ENCODE peak calls at places on chromosome 5, in six cellular contexts. E is naive B cell; Q is GM10248; M is stimulated activated CD8-positive, alpha-beta memory T cell treated with anti-CD3 and anti-CD28 coated beads, Interleukin-2, amount 100 ng/mL, for 48 hours; P is NCI-H2171; V is fibroblast of the aortic adventitia. O is an unnamed sample.

GRCh38 chr5:1002836-1003235 is 5.8 kb upstream of the NKD2 start:
- DNase-seq in E (no peak), M (no peak), P (no peak), Q (no peak), V (no peak), O (no peak)

GRCh38 chr5:172543484-172544298 is 89.4 kb upstream of the SH3PXD2B start:
- DNase-seq in Q (no peak), V (no peak), M (no peak), P (no peak), E (no peak), O (no peak)

GRCh38 chr5:151139015-151139414 is 18.6 kb downstream of the ANXA6 start:
- DNase-seq in V (no peak), Q (no peak), E (no peak), P (no peak), M (no peak), O (no peak)

GRCh38 chr5:75667586-75667985 is 49.7 kb downstream of the POC5 start:
- DNase-seq in V (no peak), Q (no peak), P (no peak), M (no peak), E (no peak), O (no peak)

GRCh38 chr5:117486879-117487391 is 912.3 kb upstream of the SEMA6A start:
- DNase-seq in Q (no peak), P (peak; percentile 71), V (no peak), E (no peak), M (no peak), O (no peak)

GRCh38 chr5:4928409-4928808 is 211.7 kb upstream of the ADAMTS16 start:
- DNase-seq in Q (no peak), V (no peak), E (no peak), P (no peak), M (no peak), O (no peak)

GRCh38 chr5:218457-219289 is 553 bp downstream of the SDHA start:
- DNase-seq in E (peak; percentile 20), V (peak; percentile 30), P (no peak), Q (no peak), M (peak; percentile 14), O (no peak)

GRCh38 chr5:170791325-170791954 is 7.9 kb downstream of the GABRP start:
- DNase-seq in V (peak; percentile 36), E (no peak), M (no peak), Q (peak; percentile 52), P (no peak), O (peak; percentile 58)

GRCh38 chr5:134638760-134639201 is 6.2 kb upstream of the SAR1B start:
- DNase-seq in Q (no peak), M (no peak), E (no peak), P (no peak), V (no peak), O (no peak)

GRCh38 chr5:127567026-127567768 is 49.8 kb downstream of the PRRC1 start:
- DNase-seq in E (no peak), V (no peak), Q (peak; percentile 41), M (no peak), P (no peak), O (no peak)

GRCh38 chr5:111028865-111029264 is 42.6 kb upstream of the TSLP start:
- DNase-seq in E (no peak), V (no peak), M (no peak), Q (no peak), P (no peak), O (no peak)

GRCh38 chr5:147667363-147667762 is 115.2 kb downstream of the JAKMIP2 start:
- DNase-seq in V (no peak), P (no peak), M (no peak), E (no peak), Q (no peak), O (no peak)

GRCh38 chr5:15393146-15393545 is 106.8 kb upstream of the FBXL7 start:
- DNase-seq in Q (no peak), V (no peak), M (no peak), P (no peak), E (no peak), O (peak; percentile 2)

GRCh38 chr5:92874790-92875189 is 706.2 kb downstream of the NR2F1-AS1 start:
- DNase-seq in E (no peak), Q (no peak), V (no peak), M (no peak), P (no peak), O (no peak)

GRCh38 chr5:139285651-139286392 is 7.7 kb upstream of the MATR3 start:
- DNase-seq in V (no peak), E (no peak), M (no peak), P (no peak), Q (no peak), O (no peak)

GRCh38 chr5:65197899-65198776 is 283.6 kb downstream of the ADAMTS6 start:
- DNase-seq in P (no peak), Q (no peak), V (no peak), E (no peak), M (no peak), O (no peak)

GRCh38 chr5:168654225-168654624 is 75.1 kb upstream of the PANK3 start:
- DNase-seq in M (no peak), P (peak; percentile 24), Q (no peak), E (no peak), V (peak; percentile 88), O (peak; percentile 72)

GRCh38 chr5:128038641-128039040 is 44.9 kb upstream of the SLC12A2 start:
- DNase-seq in Q (no peak), P (no peak), V (peak; percentile 85), M (no peak), E (no peak), O (peak; percentile 31)

GRCh38 chr5:34789021-34789531 is 49.9 kb upstream of the TTC23L start:
- DNase-seq in Q (no peak), E (no peak), M (no peak), V (peak; percentile 87), P (no peak), O (peak; percentile 68)

GRCh38 chr5:128202320-128202719 is 118.8 kb downstream of the SLC12A2 start:
- DNase-seq in E (no peak), V (no peak), Q (no peak), P (no peak), M (no peak), O (no peak)

GRCh38 chr5:982377-983237 is 26.0 kb upstream of the NKD2 start:
- DNase-seq in M (no peak), Q (no peak), E (no peak), P (no peak), V (no peak), O (no peak)

O was measured in fibroblast of mammary gland.